ENCODE peak calls at places on chromosomes 5 and 9, in four cellular contexts. V is tibial nerve, W is sigmoid colon, N is stomach. A is an unnamed sample.

GRCh38 chr5:150538007-150538917 is 30.3 kb downstream of the NDST1 start:
- DNase-seq in V (no peak), W (no peak), N (no peak), A (no peak)

GRCh38 chr9:97860451-97861147 is 7.6 kb downstream of the FOXE1 start:
- DNase-seq in V (no peak), W (no peak), N (no peak), A (no peak)

GRCh38 chr5:116652196-116652729 is 77.6 kb upstream of the SEMA6A start:
- DNase-seq in V (peak), W (peak), N (no peak), A (peak)

GRCh38 chr9:12785941-12786340 is 11.1 kb downstream of the LURAP1L start:
- DNase-seq in V (no peak), W (no peak), N (no peak), A (no peak)

GRCh38 chr9:121596515-121596914 is 54.9 kb upstream of the DAB2IP start:
- DNase-seq in V (no peak), W (no peak), N (no peak), A (no peak)

GRCh38 chr9:120770923-120771322 is 22.3 kb downstream of the FBXW2 start:
- DNase-seq in V (no peak), W (no peak), N (no peak), A (no peak)

GRCh38 chr5:173204185-173204979 is 30.6 kb downstream of the NKX2-5 start:
- DNase-seq in V (no peak), W (no peak), N (no peak), A (no peak)

GRCh38 chr5:145479271-145479670 is 355.9 kb downstream of the PRELID2 start:
- DNase-seq in V (no peak), W (no peak), N (no peak), A (no peak)

GRCh38 chr5:18977880-18978279 is 1010.1 kb downstream of the CDH18 start:
- DNase-seq in V (no peak), W (no peak), N (no peak), A (no peak)

GRCh38 chr9:35611230-35611797 is 6.3 kb downstream of the TESK1 start:
- DNase-seq in V (no peak), W (peak), N (peak), A (no peak)

GRCh38 chr9:124298646-124299235 is 41.0 kb downstream of the NEK6 start:
- DNase-seq in V (no peak), W (no peak), N (no peak), A (no peak)

GRCh38 chr9:38761334-38761733 is 41.4 kb upstream of the FAM240B start:
- DNase-seq in V (no peak), W (no peak), N (no peak), A (no peak)

GRCh38 chr9:12502520-12502919 is 190.7 kb upstream of the TYRP1 start:
- DNase-seq in V (no peak), W (no peak), N (no peak), A (no peak)

GRCh38 chr5:39355324-39355723 is 9.0 kb downstream of the C9 start:
- DNase-seq in V (no peak), W (no peak), N (no peak), A (no peak)

GRCh38 chr9:123424131-123424530 is 68.1 kb downstream of the CRB2 start:
- DNase-seq in V (no peak), W (peak), N (no peak), A (no peak)

GRCh38 chr5:153571157-153571556 is 80.7 kb downstream of the GRIA1 start:
- DNase-seq in V (no peak), W (no peak), N (no peak), A (no peak)

GRCh38 chr5:135452366-135453030 is 347 bp upstream of the TIFAB start:
- DNase-seq in V (peak), W (peak), N (no peak), A (no peak)

GRCh38 chr9:131426545-131426944 is 32.7 kb downstream of the PRRC2B start:
- DNase-seq in V (no peak), W (no peak), N (no peak), A (no peak)

GRCh38 chr5:155987261-155987810 is 339.6 kb upstream of the SGCD start:
- DNase-seq in V (no peak), W (no peak), N (no peak), A (no peak)

GRCh38 chr5:161549106-161549505 is 2.6 kb upstream of the GABRB2 start:
- DNase-seq in V (no peak), W (no peak), N (no peak), A (no peak)

GRCh38 chr9:88425538-88425950 is 37.3 kb downstream of the SPIN1 start:
- DNase-seq in V (no peak), W (no peak), N (no peak), A (no peak)

GRCh38 chr5:157109744-157110143 is 900 bp upstream of the HAVCR2 start:
- DNase-seq in V (no peak), W (no peak), N (no peak), A (no peak)

GRCh38 chr9:101673642-101674041 is 64.8 kb downstream of the GRIN3A start:
- DNase-seq in V (no peak), W (no peak), N (no peak), A (no peak)

GRCh38 chr5:140432212-140432611 is 30.6 kb downstream of the ANKHD1 start:
- DNase-seq in V (no peak), W (no peak), N (no peak), A (no peak)

GRCh38 chr9:78103971-78104433 is 72.4 kb upstream of the GNAQ start:
- DNase-seq in V (no peak), W (no peak), N (no peak), A (no peak)

GRCh38 chr9:135969064-135969683 is 8.0 kb upstream of the UBAC1 start:
- DNase-seq in V (no peak), W (peak), N (no peak), A (no peak)

GRCh38 chr9:99851028-99851822 is 29.5 kb downstream of the NR4A3 start:
- DNase-seq in V (no peak), W (no peak), N (no peak), A (no peak)

GRCh38 chr5:57447656-57448055 is 35.0 kb downstream of the ACTBL2 start:
- DNase-seq in V (no peak), W (no peak), N (no peak), A (no peak)

GRCh38 chr9:94603259-94603776 is 9.7 kb upstream of the FBP2 start:
- DNase-seq in V (peak), W (peak), N (peak), A (peak)

GRCh38 chr9:79764377-79764776 is 192.6 kb downstream of the TLE4 start:
- DNase-seq in V (peak), W (peak), N (no peak), A (no peak)

GRCh38 chr5:175464414-175465233 is 13.7 kb upstream of the SFXN1 start:
- DNase-seq in V (no peak), W (no peak), N (peak), A (peak)

GRCh38 chr5:28576022-28576421 is 1537.6 kb upstream of the CDH9 start:
- DNase-seq in V (no peak), W (no peak), N (no peak), A (no peak)

GRCh38 chr9:133119461-133120342 is 1.3 kb downstream of the RALGDS start:
- DNase-seq in V (no peak), W (peak), N (no peak), A (no peak)

GRCh38 chr9:14985419-14985818 is 75.2 kb upstream of the FREM1 start:
- DNase-seq in V (no peak), W (no peak), N (no peak), A (no peak)

GRCh38 chr5:77367733-77368132 is 124.4 kb downstream of the WDR41 start:
- DNase-seq in V (no peak), W (no peak), N (no peak), A (no peak)

GRCh38 chr9:14778565-14778964 is 56.0 kb upstream of the CER1 start:
- DNase-seq in V (no peak), W (no peak), N (no peak), A (no peak)

GRCh38 chr9:32954642-32955041 is 46.8 kb downstream of the APTX start:
- DNase-seq in V (no peak), W (no peak), N (no peak), A (no peak)

GRCh38 chr9:136546697-136547481 is 1.0 kb upstream of the NOTCH1 start:
- DNase-seq in V (no peak), W (peak), N (peak), A (peak)

GRCh38 chr5:6218116-6218515 is 160.2 kb downstream of the MED10 start:
- DNase-seq in V (no peak), W (no peak), N (no peak), A (no peak)

DNA sequence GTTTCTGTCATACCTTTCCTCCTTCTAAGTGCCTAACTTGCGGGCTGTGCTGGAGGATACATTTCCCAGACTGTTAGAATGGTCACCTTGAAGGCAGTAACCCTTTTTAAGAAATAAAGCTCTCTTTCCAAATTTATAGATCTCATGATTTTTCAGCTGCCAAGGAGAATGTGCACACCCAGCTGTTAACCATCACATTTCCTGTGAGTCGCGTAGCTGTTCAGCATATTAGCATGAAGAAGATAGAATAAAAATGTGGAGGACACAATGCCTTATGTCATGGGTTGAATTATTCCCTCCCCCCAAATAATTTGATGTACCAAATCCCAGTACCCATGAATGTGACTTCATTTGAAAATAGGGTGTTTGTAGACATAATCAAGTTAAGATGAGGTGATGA is 729.4 kb downstream of the MTRR start:
- DNase-seq in V (no peak), W (no peak), N (no peak), A (no peak)
- H3K27ac ChIP-seq in V (no peak), W (no peak), N (no peak), A (no peak)

GRCh38 chr9:36999728-37000333 is 34.2 kb downstream of the PAX5 start:
- DNase-seq in V (no peak), W (no peak), N (no peak), A (no peak)
- H3K27ac ChIP-seq in V (no peak), W (no peak), N (no peak), A (no peak)

GRCh38 chr5:160183075-160183474 is 46.2 kb upstream of the FABP6 start:
- DNase-seq in V (no peak), W (no peak), N (no peak), A (no peak)
- H3K27ac ChIP-seq in V (no peak), W (no peak), N (no peak), A (no peak)

DNA sequence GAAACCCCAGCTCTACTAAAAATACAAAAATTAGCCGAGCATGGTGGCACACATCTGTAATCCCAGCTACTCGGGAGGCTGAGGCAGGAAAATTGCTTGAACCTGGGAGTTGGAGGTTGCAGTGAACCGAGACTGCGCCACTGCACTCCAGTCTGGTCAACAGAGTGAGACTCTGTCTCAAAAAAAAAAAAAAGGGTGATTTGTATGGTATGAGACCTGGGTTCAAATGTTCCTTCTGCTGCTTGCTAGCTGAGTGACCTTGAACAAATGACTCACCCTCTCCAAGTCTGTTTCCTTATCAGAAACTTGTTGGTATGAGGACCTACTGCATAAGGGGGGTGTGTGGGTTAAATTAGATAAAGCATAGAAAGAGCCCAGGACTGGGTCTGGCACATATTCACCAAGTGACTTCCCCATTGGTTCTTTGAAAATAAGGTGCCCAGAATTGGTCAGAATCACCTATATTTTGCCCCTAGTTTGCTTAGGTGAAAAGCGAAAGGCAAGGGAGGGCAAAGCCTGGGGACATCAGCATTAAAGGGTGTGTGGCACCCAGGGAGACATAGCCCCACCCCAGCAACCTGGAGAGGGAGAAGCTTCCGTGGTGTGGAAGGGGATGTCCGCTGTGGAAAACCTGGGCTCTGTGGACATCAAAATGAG is 9.9 kb downstream of the SLC25A25 start:
- DNase-seq in V (no peak), W (no peak), N (no peak), A (no peak)
- H3K27ac ChIP-seq in V (peak), W (no peak), N (peak), A (no peak)

DNA sequence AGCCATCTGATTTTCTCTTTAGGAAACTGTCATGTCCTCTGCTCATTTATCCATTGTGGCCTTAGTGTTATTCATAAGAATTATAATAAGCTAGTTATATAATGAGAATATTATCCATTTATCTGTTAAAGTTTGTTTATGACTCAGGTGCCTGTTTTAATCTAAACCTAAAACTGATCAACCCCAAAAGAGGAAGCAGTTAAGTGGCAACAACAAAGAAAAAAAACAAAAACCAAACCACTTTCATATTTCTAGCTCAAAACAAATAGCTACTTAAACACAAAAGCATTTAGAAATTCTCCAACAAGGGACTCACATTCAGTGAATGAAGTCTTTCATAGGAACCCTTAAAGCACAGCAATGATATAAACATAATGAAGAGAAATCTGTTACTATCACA is 116.4 kb downstream of the APBA1 start:
- DNase-seq in V (no peak), W (no peak), N (no peak), A (no peak)
- H3K27ac ChIP-seq in V (no peak), W (no peak), N (no peak), A (no peak)

GRCh38 chr9:127102176-127102575 is 20.3 kb downstream of the ANGPTL2 start:
- DNase-seq in V (no peak), W (no peak), N (no peak), A (no peak)

GRCh38 chr9:127105805-127106492 is 16.5 kb downstream of the ANGPTL2 start:
- DNase-seq in V (no peak), W (no peak), N (no peak), A (no peak)

GRCh38 chr9:127099664-127100063 is 22.8 kb downstream of the ANGPTL2 start:
- DNase-seq in V (no peak), W (no peak), N (no peak), A (no peak)

GRCh38 chr9:127104465-127105311 is 17.7 kb downstream of the ANGPTL2 start:
- DNase-seq in V (no peak), W (no peak), N (no peak), A (no peak)

DNA sequence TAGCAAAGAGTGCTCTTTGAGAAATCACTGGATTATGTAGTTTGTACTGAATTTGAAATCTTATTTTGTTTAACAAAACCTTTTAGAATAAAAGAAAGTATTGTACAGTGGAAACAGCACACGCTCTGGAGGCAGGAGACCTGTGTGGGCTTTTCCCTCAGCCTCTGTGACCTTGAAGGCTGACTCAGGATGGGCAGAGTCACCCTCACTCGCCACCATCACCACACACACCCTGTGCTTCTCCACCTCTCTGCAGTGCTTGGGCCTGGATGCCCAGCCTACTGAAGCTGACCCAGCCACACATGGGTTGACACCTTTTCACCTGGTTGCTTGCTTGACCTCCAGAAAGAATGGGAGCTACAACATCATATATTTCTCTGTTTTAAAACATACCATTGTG is 19.6 kb downstream of the ANGPTL2 start:
- DNase-seq in V (no peak), W (no peak), N (no peak), A (no peak)
- H3K27ac ChIP-seq in V (peak), W (no peak), N (peak), A (peak)

GRCh38 chr5:176541338-176542134 is 4.3 kb upstream of the RNF44 start:
- DNase-seq in V (no peak), W (no peak), N (peak), A (no peak)

GRCh38 chr5:176542135-176542595 is 5.0 kb upstream of the RNF44 start:
- DNase-seq in V (no peak), W (no peak), N (peak), A (no peak)

GRCh38 chr5:176538985-176539384 is 1.8 kb upstream of the RNF44 start:
- DNase-seq in V (no peak), W (no peak), N (no peak), A (no peak)

GRCh38 chr5:176540956-176541337 is 3.7 kb upstream of the RNF44 start:
- DNase-seq in V (no peak), W (no peak), N (no peak), A (no peak)

GRCh38 chr5:176540476-176540899 is 3.3 kb upstream of the RNF44 start:
- DNase-seq in V (no peak), W (no peak), N (no peak), A (no peak)
- H3K27ac ChIP-seq in V (peak), W (no peak), N (no peak), A (no peak)

DNA sequence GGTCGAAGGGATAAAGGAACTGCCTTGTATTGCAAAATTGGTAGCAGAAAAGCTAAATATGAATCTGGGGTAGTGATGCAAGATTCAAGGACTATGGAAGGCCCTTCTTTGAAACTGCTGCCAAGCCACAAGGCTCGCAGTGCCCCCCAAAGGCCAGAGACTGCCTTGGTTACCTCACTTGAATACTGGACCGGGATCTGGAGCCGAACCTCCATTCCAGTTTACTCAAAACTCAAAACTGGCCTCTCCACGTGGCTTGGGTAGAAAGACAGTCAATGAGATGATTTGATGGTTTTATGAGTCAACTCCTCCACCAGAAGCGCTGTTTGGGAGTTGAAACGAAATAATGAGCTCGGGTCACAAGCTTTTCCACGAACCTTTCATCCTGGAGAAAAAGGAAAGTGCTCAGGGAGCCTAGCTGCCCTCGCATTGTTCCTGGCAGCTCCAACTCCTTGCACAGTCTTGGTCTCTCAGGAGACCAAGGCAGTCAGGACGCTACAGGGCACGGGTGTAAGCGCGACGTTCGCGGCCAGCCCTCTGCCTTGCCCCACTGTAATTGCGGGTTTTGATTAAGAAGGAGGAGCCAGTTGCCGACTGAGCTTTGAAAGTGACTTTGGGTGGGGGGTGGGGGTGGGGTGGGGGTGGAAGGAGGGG is 2.8 kb downstream of the ST8SIA4 start:
- DNase-seq in V (no peak), W (peak), N (peak), A (peak)
- H3K27ac ChIP-seq in V (peak), W (peak), N (peak), A (peak)